ENCODE peak calls at places on chromosomes 7 and 10, in nine cellular contexts. D is activated CD4-positive, alpha-beta T cell treated with anti-CD3 and anti-CD28 coated beads, Interleukin-2, amount 50 U/mL, for 48 hours; J is psoas muscle; T is pulmonary artery endothelial cell; I is NCI-H1694; L is GM10248; P is stimulated activated CD8-positive, alpha-beta memory T cell treated with anti-CD3 and anti-CD28 coated beads, Interleukin-4, amount 100 ng/mL, for 4 hours; O is NCI-H2081; X is EH. N is an unnamed sample.

GRCh38 chr7:92567460-92567859 is 22.7 kb downstream of the FAM133B start:
- DNase-seq in J (no peak), X (peak; percentile 64), T (no peak), I (no peak), D (no peak), P (no peak), L (no peak), O (no peak), N (no peak)

GRCh38 chr7:96953676-96954513 is 51.5 kb upstream of the DLX6 start:
- DNase-seq in J (no peak), D (no peak), L (no peak), T (no peak), I (no peak), X (peak; percentile 33), O (no peak), P (no peak), N (no peak)

GRCh38 chr7:42461537-42461936 is 224.5 kb upstream of the GLI3 start:
- DNase-seq in D (no peak), O (no peak), P (no peak), J (no peak), L (no peak), I (no peak), T (no peak), X (no peak), N (no peak)

GRCh38 chr10:103806376-103807320 is 48.7 kb downstream of the SH3PXD2A start:
- DNase-seq in P (no peak), I (no peak), D (no peak), T (no peak), O (no peak), L (no peak), J (no peak), X (no peak), N (no peak)

GRCh38 chr7:130794619-130794922 is 60.6 kb upstream of the KLF14 start:
- DNase-seq in O (no peak), D (no peak), L (no peak), P (no peak), X (no peak), J (no peak), T (no peak), I (no peak), N (no peak)

GRCh38 chr10:70535451-70535850 is 56.9 kb downstream of the PALD1 start:
- DNase-seq in P (no peak), O (no peak), T (no peak), J (no peak), X (no peak), D (no peak), I (no peak), L (no peak), N (no peak)

GRCh38 chr10:49611166-49611814 is 1.2 kb downstream of the SLC18A3 start:
- DNase-seq in J (no peak), I (no peak), D (no peak), T (no peak), L (no peak), X (no peak), O (no peak), P (no peak), N (no peak)

GRCh38 chr10:119113805-119114732 is 10.2 kb downstream of the DENND10 start:
- DNase-seq in O (no peak), P (no peak), X (peak; percentile 96), D (no peak), L (no peak), I (no peak), T (no peak), J (no peak), N (no peak)

GRCh38 chr7:90119178-90119971 is 34.9 kb upstream of the STEAP1 start:
- DNase-seq in X (peak; percentile 10), I (no peak), O (peak; percentile 74), D (peak; percentile 42), L (no peak), T (no peak), P (no peak), J (peak; percentile 30), N (peak; percentile 44)

GRCh38 chr10:133140417-133141143 is 19.4 kb upstream of the KNDC1 start:
- DNase-seq in T (no peak), I (no peak), O (no peak), L (no peak), J (no peak), D (no peak), X (no peak), P (no peak), N (no peak)

GRCh38 chr7:150317748-150318444 is 5.3 kb upstream of the LRRC61 start:
- DNase-seq in X (peak; percentile 24), T (no peak), O (peak; percentile 5), L (no peak), J (no peak), P (no peak), D (no peak), I (no peak), N (no peak)

GRCh38 chr7:83410989-83411591 is 237.8 kb downstream of the SEMA3E start:
- DNase-seq in I (peak; percentile 51), D (no peak), T (peak; percentile 7), P (no peak), J (no peak), X (peak; percentile 55), L (peak; percentile 8), O (peak; percentile 69), N (peak; percentile 56)

GRCh38 chr10:29583674-29584073 is 51.1 kb downstream of the SVIL start:
- DNase-seq in D (no peak), I (no peak), J (no peak), T (no peak), P (no peak), O (no peak), X (no peak), L (no peak), N (no peak)

GRCh38 chr10:101229275-101230184 is at the start of gene LBX1:
- DNase-seq in P (no peak), L (no peak), I (peak; percentile 4), O (no peak), T (no peak), D (no peak), X (no peak), J (no peak), N (no peak)

GRCh38 chr10:69222157-69223027 is 2.3 kb downstream of the HKDC1 start:
- DNase-seq in X (peak; percentile 61), D (peak; percentile 83), T (no peak), I (peak; percentile 16), O (peak; percentile 16), J (no peak), P (peak; percentile 38), L (peak; percentile 89), N (no peak)

GRCh38 chr7:98569606-98570337 is 47.3 kb upstream of the NPTX2 start:
- DNase-seq in X (no peak), D (no peak), O (no peak), P (no peak), J (peak; percentile 31), I (no peak), T (no peak), L (no peak), N (peak; percentile 35)

GRCh38 chr10:25113231-25114035 is 61.4 kb upstream of the GPR158 start:
- DNase-seq in D (peak; percentile 57), O (peak; percentile 79), L (peak; percentile 61), I (peak; percentile 50), X (peak; percentile 65), P (no peak), J (peak; percentile 57), T (peak; percentile 11), N (peak; percentile 62)

GRCh38 chr7:137399827-137400823 is 56.6 kb upstream of the PTN start:
- DNase-seq in J (no peak), D (no peak), X (peak; percentile 76), P (no peak), O (no peak), T (no peak), L (no peak), I (no peak), N (no peak)

GRCh38 chr7:109751241-109751640 is 1181.6 kb downstream of the DNAJB9 start:
- DNase-seq in L (no peak), P (no peak), I (no peak), X (peak; percentile 9), D (no peak), J (no peak), T (no peak), O (no peak), N (no peak)

GRCh38 chr10:20287951-20288350 is 471.7 kb downstream of the PLXDC2 start:
- DNase-seq in O (no peak), X (no peak), D (no peak), J (no peak), T (no peak), L (no peak), I (no peak), P (no peak), N (no peak)